ENCODE peak calls at places on chromosomes 3 and 15, in four cellular contexts. N is Right ventricle myocardium superior, V is stromal cell of bone marrow, J is RWPE1. Y is an unnamed sample.

GRCh38 chr15:90441011-90441410 is 53.0 kb downstream of the IQGAP1 start:
- DNase-seq in N (no peak), J (no peak), V (no peak), Y (no peak)

GRCh38 chr3:178841011-178841410 is 230.6 kb downstream of the ZMAT3 start:
- DNase-seq in J (no peak), N (no peak), V (no peak), Y (no peak)

GRCh38 chr15:97761124-97761523 is 199.4 kb upstream of the ARRDC4 start:
- DNase-seq in N (no peak), V (no peak), J (peak; percentile 41), Y (peak; percentile 92)

GRCh38 chr3:173618148-173618547 is 220.6 kb downstream of the NLGN1 start:
- DNase-seq in J (no peak), N (no peak), V (no peak), Y (no peak)

GRCh38 chr3:122794779-122795673 is at the start of gene SLC49A4:
- DNase-seq in N (peak; percentile 87), J (peak; percentile 83), V (peak; percentile 54), Y (peak; percentile 83)

GRCh38 chr15:66780172-66780972 is 78.3 kb downstream of the SMAD6 start:
- DNase-seq in V (peak; percentile 51), J (peak; percentile 80), N (no peak), Y (no peak)

GRCh38 chr3:4786431-4786830 is 192.8 kb upstream of the BHLHE40 start:
- DNase-seq in V (no peak), N (no peak), J (no peak), Y (no peak)

GRCh38 chr3:155416500-155417118 is 123.1 kb upstream of the STRIT1 start:
- DNase-seq in V (peak; percentile 41), J (peak; percentile 60), N (no peak), Y (peak; percentile 94)

GRCh38 chr3:42855547-42856380 is 19.9 kb downstream of the CYP8B1 start:
- DNase-seq in V (no peak), J (no peak), N (no peak), Y (no peak)

GRCh38 chr3:25448750-25449684 is 21.0 kb downstream of the RARB start:
- DNase-seq in N (peak; percentile 96), J (no peak), V (peak; percentile 57), Y (no peak)

GRCh38 chr3:4633078-4634004 is 140.2 kb downstream of the ITPR1 start:
- DNase-seq in V (peak; percentile 41), J (peak; percentile 43), N (no peak), Y (no peak)

GRCh38 chr15:57476533-57476975 is 100.2 kb downstream of the CGNL1 start:
- DNase-seq in J (no peak), V (peak; percentile 71), N (no peak), Y (peak; percentile 39)

GRCh38 chr3:172100482-172100881 is 61.1 kb downstream of the FNDC3B start:
- DNase-seq in N (no peak), V (no peak), J (no peak), Y (no peak)

GRCh38 chr15:64806509-64806908 is 18.9 kb downstream of the PIF1 start:
- DNase-seq in N (no peak), V (no peak), J (no peak), Y (no peak)

Y was measured in foreskin keratinocyte.